ENCODE peak calls at places on chromosomes 13 and 19, in ten cellular contexts. K, M, P, Z, S, O, G, Q, R and T are unnamed samples.

GRCh38 chr13:75372517-75372916 is 109.5 kb downstream of the TBC1D4 start:
- DNase-seq in Q (no peak), O (peak), Z (no peak), P (peak), R (no peak), G (no peak), S (peak), M (no peak), K (no peak), T (no peak)

GRCh38 chr13:78586706-78587105 is 16.6 kb downstream of the POU4F1 start:
- DNase-seq in R (peak), K (no peak), M (no peak), Z (peak), P (no peak), G (no peak), S (no peak), Q (no peak), O (no peak), T (no peak)

GRCh38 chr13:44768233-44768632 is 192.1 kb upstream of the TSC22D1 start:
- DNase-seq in O (no peak), R (no peak), P (peak), Z (no peak), K (no peak), Q (no peak), S (no peak), M (no peak), G (no peak), T (no peak)

GRCh38 chr13:31092631-31093030 is 69.1 kb downstream of the HSPH1 start:
- DNase-seq in M (no peak), Q (no peak), O (no peak), S (no peak), P (no peak), Z (no peak), G (no peak), K (no peak), R (no peak), T (no peak)

GRCh38 chr19:313169-313987 is 22.2 kb upstream of the PLPP2 start:
- DNase-seq in K (no peak), O (no peak), R (no peak), Z (peak), M (no peak), Q (no peak), S (no peak), P (no peak), G (no peak), T (no peak)

GRCh38 chr13:63643543-63643942 is 2227.9 kb upstream of the PCDH20 start:
- DNase-seq in O (no peak), S (no peak), P (no peak), Q (peak), G (no peak), R (no peak), K (no peak), M (no peak), Z (no peak), T (no peak)

GRCh38 chr13:114334305-114335053 is 20.2 kb downstream of the CHAMP1 start:
- DNase-seq in M (no peak), Z (no peak), S (no peak), O (no peak), P (no peak), Q (no peak), G (no peak), R (no peak), K (no peak), T (no peak)

GRCh38 chr19:35945121-35945792 is 9.1 kb downstream of the LRFN3 start:
- DNase-seq in O (no peak), Z (peak), K (no peak), Q (no peak), M (no peak), G (no peak), P (no peak), S (no peak), R (no peak), T (no peak)

GRCh38 chr19:49475995-49476880 is 2.2 kb downstream of the FLT3LG start:
- DNase-seq in M (no peak), O (no peak), Z (no peak), R (peak), K (peak), G (no peak), P (peak), S (peak), Q (no peak), T (no peak)

GRCh38 chr13:109744512-109745051 is 41.8 kb downstream of the IRS2 start:
- DNase-seq in G (no peak), P (peak), Q (peak), O (no peak), K (no peak), Z (peak), M (no peak), R (peak), S (peak), T (no peak)

DNA sequence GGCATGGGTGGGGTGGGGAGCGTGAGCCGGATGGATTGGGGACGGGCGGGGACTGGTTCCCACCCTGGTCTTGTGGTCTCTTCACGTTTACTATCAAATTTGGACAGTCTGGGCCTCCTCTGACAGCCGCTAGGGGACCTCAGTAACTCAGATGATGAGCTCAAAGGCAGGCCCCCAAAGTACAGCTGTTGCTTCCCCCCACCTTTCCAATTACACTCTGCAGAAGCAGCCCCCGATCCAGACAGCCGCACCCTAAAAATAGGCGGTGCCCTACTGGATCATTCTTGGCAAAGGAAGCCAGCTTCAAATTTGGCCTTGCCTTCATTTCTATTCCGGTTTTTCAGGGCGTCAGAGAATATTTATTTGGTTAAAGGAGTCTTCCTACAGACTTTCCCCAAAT is 1.9 kb upstream of the FOXO1 start:
- DNase-seq in O (peak), Z (no peak), Q (no peak), P (peak), R (peak), M (no peak), K (peak), G (peak), S (no peak), T (no peak)
- TF ChIP-seq CTCF in O (peak), Z (peak), Q (peak), P (peak), R (peak), M (peak), K (peak), G (peak), S (peak), T (no peak)

DNA sequence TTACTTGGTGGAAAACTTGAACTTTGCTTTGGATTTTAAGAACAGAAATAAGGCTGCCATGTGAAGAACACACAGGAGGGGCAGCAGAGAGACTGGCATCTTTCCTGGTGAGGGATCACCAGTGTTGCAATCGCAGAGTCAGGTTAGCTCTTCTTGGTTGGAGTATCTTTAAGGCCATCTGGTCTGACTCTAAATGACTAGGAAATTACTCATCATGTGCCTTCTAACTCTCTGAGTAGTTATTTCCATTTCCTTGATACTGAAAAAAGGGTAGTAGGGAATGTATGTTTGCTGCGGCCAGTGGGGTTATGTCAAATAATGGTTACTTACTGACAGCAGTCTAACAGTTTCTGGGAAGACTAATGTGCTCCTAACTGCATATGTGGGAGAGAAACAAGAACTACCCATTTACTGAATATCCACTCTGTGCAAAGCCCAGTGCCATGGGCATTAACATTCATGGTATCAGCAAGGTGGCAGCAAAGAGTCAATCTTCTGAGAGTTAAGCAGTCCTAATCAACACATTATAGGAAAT is 122.1 kb downstream of the COG6 start:
- DNase-seq in O (peak), Q (peak), S (peak), Z (no peak), K (no peak), R (peak), M (peak), P (peak), G (no peak), T (no peak)
- TF ChIP-seq CTCF in O (peak), Q (peak), S (peak), Z (no peak), K (no peak), R (peak), M (peak), P (peak), G (no peak), T (no peak)

DNA sequence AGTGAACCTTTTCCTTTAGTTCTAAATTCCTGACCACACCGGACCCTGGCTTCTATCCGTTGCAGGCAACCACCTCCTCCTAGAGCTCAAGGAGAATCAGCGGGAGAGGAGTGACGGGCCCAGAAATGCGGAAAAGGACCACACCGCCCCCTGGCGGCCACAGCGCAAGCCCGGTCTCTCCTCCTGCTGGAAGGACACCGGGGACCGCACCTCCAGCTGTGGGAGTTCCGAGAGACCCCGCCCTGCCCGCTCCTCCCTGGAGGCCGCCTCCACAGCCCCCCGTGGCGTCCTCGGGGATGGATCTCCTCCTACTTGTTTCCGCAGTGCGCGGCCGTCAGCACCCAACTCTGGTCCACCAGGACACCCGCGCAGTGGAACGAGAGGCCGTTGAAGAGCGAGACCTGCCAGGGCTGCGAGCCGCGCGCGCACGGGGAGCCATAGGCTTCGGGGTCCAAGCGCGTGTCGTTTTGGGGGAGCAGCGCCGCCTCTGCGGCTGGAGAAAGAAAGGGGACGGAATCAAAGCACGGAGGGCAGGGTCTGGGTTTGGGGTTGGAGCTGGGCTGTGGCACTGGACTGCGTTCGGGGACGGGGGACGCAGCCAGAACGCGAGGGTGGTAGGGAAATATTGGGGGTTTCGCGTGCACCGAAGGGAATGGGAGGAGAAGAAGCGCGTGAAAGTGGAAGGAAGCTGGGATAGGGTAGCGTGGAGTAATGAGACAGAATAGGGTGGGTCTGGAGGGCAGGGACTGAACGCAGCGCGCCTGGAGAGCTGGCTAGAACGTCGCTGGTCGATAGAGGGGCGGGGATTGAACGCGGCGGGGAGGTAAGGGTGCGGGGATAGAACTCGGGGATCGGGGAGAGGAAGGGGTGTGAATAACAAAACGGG is 2.5 kb downstream of the KLK10 start:
- DNase-seq in R (peak), Q (no peak), P (peak), Z (peak), M (no peak), G (peak), K (peak), S (peak), O (peak), T (peak)
- TF ChIP-seq CTCF in R (peak), Q (peak), P (peak), Z (no peak), M (peak), G (no peak), K (peak), S (peak), O (peak), T (no peak)

GRCh38 chr13:26887594-26887993 is 127.0 kb upstream of the GPR12 start:
- DNase-seq in Q (no peak), M (no peak), R (no peak), Z (no peak), P (no peak), S (no peak), K (no peak), G (peak), O (no peak), T (no peak)

GRCh38 chr13:26881154-26881553 is 120.6 kb upstream of the GPR12 start:
- DNase-seq in G (no peak), O (peak), R (no peak), P (peak), K (no peak), Q (peak), Z (no peak), S (peak), M (no peak), T (no peak)

GRCh38 chr13:26882731-26883130 is 122.1 kb upstream of the GPR12 start:
- DNase-seq in Z (no peak), O (no peak), M (no peak), R (no peak), K (no peak), G (no peak), S (no peak), Q (no peak), P (no peak), T (no peak)

GRCh38 chr13:26880741-26881140 is 120.2 kb upstream of the GPR12 start:
- DNase-seq in P (peak), Q (peak), S (no peak), Z (no peak), O (no peak), M (no peak), G (no peak), K (no peak), R (no peak), T (no peak)

DNA sequence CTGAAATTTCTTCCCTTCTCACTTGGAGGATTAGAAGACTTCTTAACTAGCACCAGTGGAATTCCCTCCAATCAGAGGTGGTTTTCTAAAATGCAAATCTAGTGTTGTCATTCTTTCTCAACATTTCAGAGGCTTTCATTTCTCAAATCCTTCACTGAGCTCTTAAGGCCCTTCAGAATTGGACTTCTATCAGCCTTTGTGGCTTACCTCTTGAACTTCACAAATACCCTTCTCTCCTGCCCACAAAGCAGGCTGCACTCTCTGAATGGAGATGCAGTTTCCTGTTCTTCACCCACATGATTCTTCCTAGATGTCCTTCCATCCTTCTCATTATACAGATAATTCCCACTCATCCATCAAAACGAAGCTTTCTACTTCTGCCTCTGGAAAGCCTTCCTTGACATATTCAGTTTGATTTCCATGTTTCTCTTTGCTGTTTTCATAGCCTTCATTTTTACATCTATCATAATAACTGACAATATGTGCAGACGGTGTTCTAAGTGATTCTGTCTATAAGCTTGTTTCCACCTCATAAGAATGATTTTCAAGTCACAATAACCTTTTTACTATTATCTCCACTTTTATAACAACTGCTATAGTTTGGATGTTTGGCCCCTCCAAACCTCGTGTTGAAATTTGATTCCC is 123.1 kb upstream of the GPR12 start:
- DNase-seq in S (no peak), M (no peak), K (no peak), P (no peak), R (no peak), G (no peak), O (no peak), Z (no peak), Q (no peak), T (no peak)
- TF ChIP-seq CTCF in S (no peak), M (no peak), K (no peak), P (no peak), R (no peak), G (no peak), O (no peak), Z (no peak), Q (no peak), T (no peak)

DNA sequence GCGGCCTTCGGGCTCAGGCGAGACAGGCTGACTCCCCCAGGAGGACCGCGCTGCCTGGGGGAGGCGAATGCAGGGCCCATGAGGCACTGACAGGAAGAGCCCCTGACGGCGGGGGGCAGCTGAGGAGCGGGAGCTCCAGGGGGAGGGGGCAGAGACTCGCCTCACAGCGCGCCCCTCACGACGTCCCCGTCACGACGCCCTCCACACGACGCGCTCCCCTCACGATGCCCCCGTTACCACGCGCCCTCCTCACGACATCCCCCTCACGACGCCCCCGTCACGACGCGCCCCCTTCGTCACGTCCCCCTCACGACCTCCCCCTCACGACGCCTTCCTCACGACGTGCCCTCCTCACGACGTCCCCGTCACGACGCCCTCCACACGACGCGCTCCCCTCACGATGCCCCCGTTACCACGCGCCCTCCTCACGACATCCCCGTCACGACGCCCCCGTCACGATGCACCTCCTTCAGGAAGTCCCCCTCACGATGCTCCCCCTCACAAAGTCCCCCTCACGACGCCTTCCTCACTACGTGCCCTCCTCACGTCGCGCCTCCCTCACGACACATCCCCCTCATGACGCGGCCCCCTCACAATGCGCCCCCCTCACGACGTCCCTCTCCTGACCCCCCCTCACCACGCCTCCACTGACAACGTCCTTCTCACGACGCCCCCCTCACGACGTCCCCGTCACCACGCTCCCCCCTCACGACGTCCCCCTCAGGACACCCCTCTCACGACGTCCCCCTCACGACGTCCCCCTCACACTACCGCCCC is 99.6 kb downstream of the ING1 start:
- DNase-seq in O (no peak), M (no peak), Z (no peak), S (no peak), G (no peak), K (no peak), Q (no peak), P (no peak), R (no peak), T (no peak)
- TF ChIP-seq CTCF in O (no peak), M (no peak), Z (no peak), S (no peak), G (no peak), K (no peak), Q (no peak), P (no peak), R (no peak), T (no peak)

DNA sequence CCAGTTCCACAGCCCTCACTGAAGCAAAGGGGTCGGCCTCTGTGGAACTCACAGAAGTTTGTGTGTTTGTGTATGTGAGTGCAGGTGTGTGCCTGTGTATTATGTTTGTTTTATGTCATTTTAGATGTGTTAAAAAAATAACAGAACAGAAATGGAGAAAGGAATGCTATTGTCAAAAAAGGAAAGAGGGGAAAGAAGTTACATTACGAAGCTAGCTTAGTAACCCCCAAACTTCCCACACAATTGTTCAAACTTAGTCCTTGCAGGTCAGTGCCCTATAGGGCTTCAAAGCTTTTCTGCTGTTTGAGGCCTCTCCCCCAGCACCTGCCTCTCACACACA is 1505.6 kb upstream of the SLC10A2 start:
- DNase-seq in Z (no peak), Q (no peak), R (no peak), O (no peak), S (no peak), M (no peak), P (no peak), K (no peak), G (no peak), T (no peak)
- TF ChIP-seq CTCF in Z (no peak), Q (no peak), R (no peak), O (no peak), S (no peak), M (no peak), P (no peak), K (no peak), G (no peak), T (no peak)